ENCODE peak calls at places on chromosomes 13 and 19, in five cellular contexts. One of them, this sample, is unnamed. For H3K36me3, the result is how much of the 10 kb centered on the place peaks cover.

GRCh38 chr19:54518844-54519243 is 16.2 kb downstream of the LAIR2 start:
- DNase-seq in endodermal cell: no peak
- DNase-seq in upper lobe of right lung: no peak
- DNase-seq in pancreas: no peak
- DNase-seq in uterus: peak
- DNase-seq in this sample: no peak

GRCh38 chr13:19772306-19772705 is 10.4 kb downstream of the PSPC1 start:
- DNase-seq in endodermal cell: no peak
- DNase-seq in upper lobe of right lung: no peak
- DNase-seq in pancreas: no peak
- DNase-seq in uterus: no peak
- DNase-seq in this sample: no peak

GRCh38 chr19:4800591-4801081 is 9.1 kb downstream of the FEM1A start:
- DNase-seq in endodermal cell: no peak
- DNase-seq in upper lobe of right lung: peak
- DNase-seq in pancreas: peak
- DNase-seq in uterus: no peak
- DNase-seq in this sample: no peak

GRCh38 chr13:87671824-87672603 is 843 bp downstream of the SLITRK5 start:
- DNase-seq in endodermal cell: peak
- DNase-seq in upper lobe of right lung: peak
- DNase-seq in pancreas: peak
- DNase-seq in uterus: no peak
- DNase-seq in this sample: no peak

GRCh38 chr13:25821761-25822160 is 230.1 kb downstream of the SHISA2 start:
- DNase-seq in endodermal cell: no peak
- DNase-seq in upper lobe of right lung: no peak
- DNase-seq in pancreas: no peak
- DNase-seq in uterus: no peak
- DNase-seq in this sample: no peak

GRCh38 chr19:18333680-18334079 is 6.7 kb upstream of the PGPEP1 start:
- DNase-seq in endodermal cell: no peak
- DNase-seq in upper lobe of right lung: no peak
- DNase-seq in pancreas: no peak
- DNase-seq in uterus: no peak
- DNase-seq in this sample: no peak

GRCh38 chr13:69496951-69497350 is 610.7 kb upstream of the ATXN8OS start:
- DNase-seq in endodermal cell: no peak
- DNase-seq in upper lobe of right lung: no peak
- DNase-seq in pancreas: no peak
- DNase-seq in uterus: no peak
- DNase-seq in this sample: no peak

GRCh38 chr13:93522486-93522885 is 295.9 kb downstream of the GPC6 start:
- DNase-seq in endodermal cell: no peak
- DNase-seq in upper lobe of right lung: no peak
- DNase-seq in pancreas: no peak
- DNase-seq in uterus: no peak
- DNase-seq in this sample: no peak

GRCh38 chr13:95505976-95506375 is 46.5 kb upstream of the CLDN10 start:
- DNase-seq in endodermal cell: no peak
- DNase-seq in upper lobe of right lung: no peak
- DNase-seq in pancreas: no peak
- DNase-seq in uterus: no peak
- DNase-seq in this sample: no peak

GRCh38 chr13:73158851-73159250 is 100.0 kb downstream of the KLF5 start:
- DNase-seq in endodermal cell: no peak
- DNase-seq in upper lobe of right lung: no peak
- DNase-seq in pancreas: no peak
- DNase-seq in uterus: no peak
- DNase-seq in this sample: no peak

GRCh38 chr19:8028951-8029491 is 23.5 kb upstream of the CCL25 start:
- DNase-seq in endodermal cell: peak
- DNase-seq in upper lobe of right lung: no peak
- DNase-seq in pancreas: no peak
- DNase-seq in uterus: no peak
- DNase-seq in this sample: no peak

GRCh38 chr13:27035892-27036235 is 135.7 kb downstream of the USP12 start:
- DNase-seq in endodermal cell: no peak
- DNase-seq in upper lobe of right lung: no peak
- DNase-seq in pancreas: no peak
- DNase-seq in uterus: no peak
- DNase-seq in this sample: no peak

GRCh38 chr19:12346896-12347295 is 13.5 kb upstream of the ZNF563 start:
- DNase-seq in endodermal cell: no peak
- DNase-seq in upper lobe of right lung: no peak
- DNase-seq in pancreas: no peak
- DNase-seq in uterus: no peak
- DNase-seq in this sample: no peak

GRCh38 chr19:35901854-35902661 is at the start of gene HCST:
- DNase-seq in endodermal cell: no peak
- DNase-seq in upper lobe of right lung: no peak
- DNase-seq in pancreas: no peak
- DNase-seq in uterus: no peak
- DNase-seq in this sample: peak

GRCh38 chr19:15631817-15632216 is 8.9 kb upstream of the CYP4F3 start:
- DNase-seq in endodermal cell: peak
- DNase-seq in upper lobe of right lung: no peak
- DNase-seq in pancreas: no peak
- DNase-seq in uterus: no peak
- DNase-seq in this sample: peak

GRCh38 chr19:13962738-13963602 is 10.7 kb downstream of the DCAF15 start:
- DNase-seq in endodermal cell: peak
- DNase-seq in upper lobe of right lung: no peak
- DNase-seq in pancreas: no peak
- DNase-seq in uterus: peak
- DNase-seq in this sample: no peak

GRCh38 chr13:84672616-84673015 is 790.3 kb upstream of the SLITRK1 start:
- DNase-seq in endodermal cell: no peak
- DNase-seq in upper lobe of right lung: no peak
- DNase-seq in pancreas: no peak
- DNase-seq in uterus: no peak
- DNase-seq in this sample: no peak

GRCh38 chr13:37453246-37453645 is 145.3 kb downstream of the POSTN start:
- DNase-seq in endodermal cell: no peak
- DNase-seq in upper lobe of right lung: no peak
- DNase-seq in pancreas: no peak
- DNase-seq in uterus: no peak
- DNase-seq in this sample: no peak

GRCh38 chr13:105070452-105070851 is 1465.0 kb downstream of the EFNB2 start:
- DNase-seq in endodermal cell: no peak
- DNase-seq in upper lobe of right lung: no peak
- DNase-seq in pancreas: no peak
- DNase-seq in uterus: no peak
- DNase-seq in this sample: no peak

DNA sequence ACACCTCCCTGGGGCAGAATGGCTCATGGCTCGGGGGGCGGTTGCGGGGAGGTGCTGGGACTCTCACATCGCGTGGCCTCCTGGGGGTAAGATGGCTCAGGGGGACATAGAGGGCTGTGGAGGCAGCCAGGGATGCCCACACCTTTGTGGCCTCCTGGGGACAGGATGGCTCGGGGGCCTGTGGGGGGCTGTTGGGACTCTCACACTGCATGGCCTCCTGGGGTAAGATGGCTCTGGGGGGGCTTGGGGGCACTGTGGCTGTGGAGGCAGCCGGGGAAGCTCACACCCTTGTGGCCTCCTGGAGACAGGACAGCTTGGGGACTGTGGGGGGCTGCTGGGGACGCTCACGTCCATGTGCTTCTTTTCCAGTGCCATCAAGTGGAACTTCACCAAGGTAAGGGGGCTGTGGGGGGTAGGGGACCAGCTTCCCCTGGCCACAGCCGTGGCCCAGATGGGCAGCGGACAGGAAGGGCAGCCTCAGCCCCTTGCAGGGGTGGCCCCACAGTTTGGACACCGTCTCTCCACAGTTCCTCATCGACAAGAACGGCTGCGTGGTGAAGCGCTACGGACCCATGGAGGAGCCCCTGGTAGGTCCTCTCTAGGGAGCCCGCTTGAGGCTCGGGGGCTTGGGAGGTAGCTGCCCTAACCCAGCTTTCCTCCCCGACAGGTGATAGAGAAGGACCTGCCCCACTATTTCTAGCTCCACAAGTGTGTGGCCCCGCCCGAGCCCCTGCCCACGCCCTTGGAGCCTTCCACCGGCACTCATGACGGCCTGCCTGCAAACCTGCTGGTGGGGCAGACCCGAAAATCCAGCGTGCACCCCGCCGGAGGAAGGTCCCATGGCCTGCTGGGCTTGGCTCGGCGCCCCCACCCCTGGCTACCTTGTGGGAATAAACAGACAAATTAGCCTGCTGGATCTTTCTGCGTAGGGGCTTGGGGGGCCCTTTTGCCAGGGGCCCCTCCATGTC is 2.4 kb downstream of the GPX4 start:
- DNase-seq in endodermal cell: no peak
- DNase-seq in upper lobe of right lung: no peak
- DNase-seq in pancreas: peak
- DNase-seq in uterus: no peak
- DNase-seq in this sample: no peak
- H3K36me3 ChIP-seq in endodermal cell: under half
- H3K36me3 ChIP-seq in upper lobe of right lung: under half
- H3K36me3 ChIP-seq in pancreas: under half
- H3K36me3 ChIP-seq in uterus: under half
- H3K36me3 ChIP-seq in this sample: under half

DNA sequence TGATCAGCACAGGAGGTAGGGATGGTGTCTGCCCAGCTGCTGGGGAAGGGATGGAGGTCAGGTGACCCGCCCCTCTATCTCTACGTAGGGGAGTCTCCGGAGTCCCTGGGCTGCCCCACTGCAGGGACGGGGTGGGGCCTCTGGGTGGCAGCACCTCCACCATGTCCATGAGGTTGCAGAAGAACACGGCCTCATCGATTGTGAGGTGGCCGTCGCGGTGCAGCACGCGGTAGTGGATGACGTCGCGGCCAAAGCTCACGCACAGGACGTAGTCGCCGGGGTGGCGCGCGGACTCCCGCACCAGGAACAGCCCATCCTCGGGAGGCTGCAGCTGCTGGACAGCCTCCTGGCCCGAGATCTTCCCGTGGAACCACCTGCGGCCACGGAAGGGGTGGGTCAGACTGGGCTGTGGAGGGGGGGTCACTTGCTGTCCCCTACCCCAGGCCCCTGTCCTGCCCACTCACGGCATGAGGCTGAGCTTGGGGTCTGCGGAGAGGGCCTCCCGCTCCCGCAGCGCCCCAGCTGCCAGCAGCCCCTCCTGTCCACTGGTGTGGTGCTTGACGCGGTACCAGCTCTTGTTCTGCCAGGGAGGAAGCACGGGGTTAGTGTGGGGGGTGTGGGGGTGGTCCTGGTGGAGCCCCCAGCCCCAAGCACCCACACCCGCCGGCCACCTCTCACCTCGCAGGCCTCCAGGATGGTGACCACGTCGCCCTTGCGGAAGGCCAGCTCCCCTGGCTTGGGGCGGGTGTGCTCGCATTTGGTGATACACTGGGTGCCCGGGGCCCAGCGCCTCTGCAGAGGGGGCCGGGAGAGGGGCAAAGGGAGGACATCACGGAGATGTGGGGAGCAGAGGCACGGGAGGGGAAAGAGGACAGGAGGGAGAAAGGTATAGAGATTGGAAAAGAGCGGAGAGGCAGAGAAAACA is 2.3 kb downstream of the MATK start:
- DNase-seq in endodermal cell: peak
- DNase-seq in upper lobe of right lung: peak
- DNase-seq in pancreas: no peak
- DNase-seq in uterus: no peak
- DNase-seq in this sample: no peak
- TF ChIP-seq CTCF in endodermal cell: peak
- TF ChIP-seq CTCF in upper lobe of right lung: peak
- TF ChIP-seq CTCF in pancreas: no peak
- TF ChIP-seq CTCF in uterus: no peak
- TF ChIP-seq CTCF in this sample: peak

GRCh38 chr13:33212396-33212795 is 73.2 kb downstream of the STARD13 start:
- DNase-seq in endodermal cell: no peak
- DNase-seq in upper lobe of right lung: no peak
- DNase-seq in pancreas: no peak
- DNase-seq in uterus: no peak
- DNase-seq in this sample: no peak
- H3K36me3 ChIP-seq in endodermal cell: under half
- H3K36me3 ChIP-seq in upper lobe of right lung: under half
- H3K36me3 ChIP-seq in pancreas: under half
- H3K36me3 ChIP-seq in uterus: under half
- H3K36me3 ChIP-seq in this sample: under half

GRCh38 chr13:63048648-63049047 is 1633.0 kb upstream of the PCDH20 start:
- DNase-seq in endodermal cell: no peak
- DNase-seq in upper lobe of right lung: no peak
- DNase-seq in pancreas: no peak
- DNase-seq in uterus: no peak
- DNase-seq in this sample: no peak
- TF ChIP-seq CTCF in endodermal cell: peak
- TF ChIP-seq CTCF in upper lobe of right lung: no peak
- TF ChIP-seq CTCF in pancreas: no peak
- TF ChIP-seq CTCF in uterus: no peak
- TF ChIP-seq CTCF in this sample: no peak